ENCODE peak calls at places on chromosomes 3 and 15, in five cellular contexts. One of them, this sample, is unnamed.

GRCh38 chr3:100560426-100560825 is 49.0 kb upstream of the ADGRG7 start:
- DNase-seq in neuronal stem cell: no peak
- DNase-seq in H1: no peak
- DNase-seq in mesenchymal stem cell: no peak
- DNase-seq in trophoblast cell: no peak
- DNase-seq in this sample: peak; percentile 42

GRCh38 chr3:43855674-43856299 is 165.0 kb downstream of the ABHD5 start:
- DNase-seq in neuronal stem cell: peak; percentile 36
- DNase-seq in H1: no peak
- DNase-seq in mesenchymal stem cell: peak; percentile 55
- DNase-seq in trophoblast cell: no peak
- DNase-seq in this sample: peak; percentile 56

GRCh38 chr15:52790166-52790708 is at the start of gene ONECUT1:
- DNase-seq in neuronal stem cell: peak; percentile 79
- DNase-seq in H1: no peak
- DNase-seq in mesenchymal stem cell: peak; percentile 40
- DNase-seq in trophoblast cell: peak; percentile 33
- DNase-seq in this sample: peak; percentile 2

GRCh38 chr3:11238880-11239279 is 33.3 kb upstream of the ATG7 start:
- DNase-seq in neuronal stem cell: no peak
- DNase-seq in H1: no peak
- DNase-seq in mesenchymal stem cell: peak; percentile 87
- DNase-seq in trophoblast cell: no peak
- DNase-seq in this sample: peak; percentile 95

GRCh38 chr3:36132214-36132613 is 248.1 kb upstream of the STAC start:
- DNase-seq in neuronal stem cell: no peak
- DNase-seq in H1: no peak
- DNase-seq in mesenchymal stem cell: no peak
- DNase-seq in trophoblast cell: no peak
- DNase-seq in this sample: no peak

GRCh38 chr3:173945081-173945652 is 547.6 kb downstream of the NLGN1 start:
- DNase-seq in neuronal stem cell: no peak
- DNase-seq in H1: no peak
- DNase-seq in mesenchymal stem cell: no peak
- DNase-seq in trophoblast cell: no peak
- DNase-seq in this sample: no peak

GRCh38 chr3:16508242-16508575 is 5.3 kb downstream of the RFTN1 start:
- DNase-seq in neuronal stem cell: no peak
- DNase-seq in H1: no peak
- DNase-seq in mesenchymal stem cell: no peak
- DNase-seq in trophoblast cell: no peak
- DNase-seq in this sample: no peak

GRCh38 chr3:15345051-15345607 is 12.7 kb upstream of the SH3BP5 start:
- DNase-seq in neuronal stem cell: no peak
- DNase-seq in H1: no peak
- DNase-seq in mesenchymal stem cell: no peak
- DNase-seq in trophoblast cell: no peak
- DNase-seq in this sample: no peak

GRCh38 chr3:144259267-144259666 is 287.6 kb downstream of the DIPK2A start:
- DNase-seq in neuronal stem cell: no peak
- DNase-seq in H1: no peak
- DNase-seq in mesenchymal stem cell: peak; percentile 34
- DNase-seq in trophoblast cell: no peak
- DNase-seq in this sample: no peak

GRCh38 chr3:153096611-153097200 is 65.3 kb upstream of the RAP2B start:
- DNase-seq in neuronal stem cell: no peak
- DNase-seq in H1: no peak
- DNase-seq in mesenchymal stem cell: no peak
- DNase-seq in trophoblast cell: no peak
- DNase-seq in this sample: peak; percentile 7

DNA sequence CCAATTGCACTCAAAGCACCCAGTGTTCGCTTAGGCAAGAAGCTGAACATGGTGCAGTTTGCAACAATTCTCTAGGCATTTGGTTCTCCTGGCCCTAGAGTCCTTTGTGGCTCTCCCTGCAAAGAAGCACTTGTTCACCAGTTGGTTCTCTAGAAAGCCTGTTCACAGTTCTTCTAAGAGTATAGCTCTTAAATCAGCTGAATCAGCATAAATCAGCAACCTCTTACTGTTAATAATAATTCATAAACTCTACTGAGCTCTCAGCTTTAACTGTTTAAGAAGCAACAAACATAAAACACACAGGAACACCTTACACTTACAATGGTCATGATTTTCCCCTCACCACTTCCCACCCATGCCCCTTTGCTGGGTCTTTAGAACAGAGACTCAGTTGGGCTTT is 56.8 kb upstream of the PPP2R3A start:
- DNase-seq in neuronal stem cell: no peak
- DNase-seq in H1: no peak
- DNase-seq in mesenchymal stem cell: no peak
- DNase-seq in trophoblast cell: no peak
- DNase-seq in this sample: no peak
- H4K91ac ChIP-seq in neuronal stem cell: no peak overlapping the region
- H4K91ac ChIP-seq in H1: no peak overlapping the region
- H4K91ac ChIP-seq in mesenchymal stem cell: no peak overlapping the region
- H4K91ac ChIP-seq in trophoblast cell: no peak overlapping the region
- H4K91ac ChIP-seq in this sample: no peak overlapping the region

GRCh38 chr15:74535388-74536084 is 5.5 kb upstream of the ARID3B start:
- DNase-seq in neuronal stem cell: no peak
- DNase-seq in H1: no peak
- DNase-seq in mesenchymal stem cell: peak; percentile 8
- DNase-seq in trophoblast cell: no peak
- DNase-seq in this sample: peak; percentile 73

GRCh38 chr15:74528876-74529275 is 12.1 kb upstream of the ARID3B start:
- DNase-seq in neuronal stem cell: no peak
- DNase-seq in H1: no peak
- DNase-seq in mesenchymal stem cell: no peak
- DNase-seq in trophoblast cell: no peak
- DNase-seq in this sample: no peak

GRCh38 chr15:74529911-74530310 is 11.1 kb upstream of the ARID3B start:
- DNase-seq in neuronal stem cell: no peak
- DNase-seq in H1: no peak
- DNase-seq in mesenchymal stem cell: peak; percentile 89
- DNase-seq in trophoblast cell: no peak
- DNase-seq in this sample: peak; percentile 97

GRCh38 chr15:74530771-74531143 is 10.3 kb upstream of the ARID3B start:
- DNase-seq in neuronal stem cell: no peak
- DNase-seq in H1: no peak
- DNase-seq in mesenchymal stem cell: no peak
- DNase-seq in trophoblast cell: no peak
- DNase-seq in this sample: no peak

GRCh38 chr15:74531144-74531811 is 9.7 kb upstream of the ARID3B start:
- DNase-seq in neuronal stem cell: no peak
- DNase-seq in H1: no peak
- DNase-seq in mesenchymal stem cell: peak; percentile 88
- DNase-seq in trophoblast cell: peak; percentile 88
- DNase-seq in this sample: peak; percentile 99
- H3K4me3 ChIP-seq in neuronal stem cell: no peak overlapping the region
- H3K4me3 ChIP-seq in H1: peak overlapping the region; percentile 5
- H3K4me3 ChIP-seq in mesenchymal stem cell: no peak overlapping the region
- H3K4me3 ChIP-seq in trophoblast cell: no peak overlapping the region
- H3K4me3 ChIP-seq in this sample: no peak overlapping the region

DNA sequence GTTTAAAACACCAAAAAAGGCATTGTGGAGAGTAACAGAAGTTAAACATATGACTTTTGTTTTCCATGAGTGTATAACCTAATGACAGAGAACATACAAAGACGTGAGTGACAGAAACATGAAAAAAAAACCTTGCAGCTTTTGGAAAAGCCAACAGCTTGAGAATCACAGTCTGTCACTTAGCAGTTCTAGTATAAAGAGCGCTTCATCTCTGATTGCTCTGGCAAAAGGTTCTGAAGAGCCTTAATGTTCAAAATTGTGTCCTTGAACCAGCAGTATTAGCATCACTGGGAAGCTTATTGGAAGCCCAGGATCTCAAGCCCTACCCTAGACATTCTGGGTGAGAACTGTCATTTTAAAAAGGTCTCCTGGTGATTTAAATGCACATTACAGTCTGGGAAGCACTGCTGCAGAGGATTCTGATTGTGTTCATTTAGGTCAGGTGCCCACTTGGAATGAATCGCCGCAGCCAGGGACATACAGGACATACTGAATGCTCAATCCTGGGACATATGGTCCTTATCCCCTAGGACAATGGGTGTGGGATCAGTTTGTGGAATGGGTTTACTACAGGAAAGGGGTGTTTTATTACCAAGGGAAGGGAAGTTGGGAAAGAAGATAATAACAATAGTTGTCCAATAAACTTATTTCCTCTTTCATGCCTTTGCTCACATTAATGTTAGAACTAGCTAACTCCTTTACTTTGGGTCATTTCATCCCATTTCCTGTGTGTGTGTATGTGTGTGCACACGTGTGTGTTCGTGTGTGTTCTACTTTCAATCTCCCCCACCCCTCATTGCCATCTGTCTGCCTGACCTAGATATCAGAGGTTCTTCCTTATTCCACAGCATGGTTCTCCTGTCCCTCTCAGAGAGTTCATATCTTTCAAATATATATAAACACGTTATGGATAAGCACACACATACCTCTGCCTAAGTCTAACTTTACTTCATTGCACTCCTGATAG is 55.0 kb downstream of the LRRC49 start:
- DNase-seq in neuronal stem cell: no peak
- DNase-seq in H1: no peak
- DNase-seq in mesenchymal stem cell: no peak
- DNase-seq in trophoblast cell: no peak
- DNase-seq in this sample: no peak
- H3K14ac ChIP-seq in neuronal stem cell: no peak overlapping the region
- H3K14ac ChIP-seq in H1: no peak overlapping the region
- H3K14ac ChIP-seq in mesenchymal stem cell: no peak overlapping the region
- H3K14ac ChIP-seq in trophoblast cell: no peak overlapping the region
- H3K14ac ChIP-seq in this sample: no peak overlapping the region

GRCh38 chr3:138845771-138846173 is 11.0 kb upstream of the PIK3CB start:
- DNase-seq in neuronal stem cell: no peak
- DNase-seq in H1: no peak
- DNase-seq in mesenchymal stem cell: no peak
- DNase-seq in trophoblast cell: no peak
- DNase-seq in this sample: no peak
- H4K91ac ChIP-seq in neuronal stem cell: no peak overlapping the region
- H4K91ac ChIP-seq in H1: no peak overlapping the region
- H4K91ac ChIP-seq in mesenchymal stem cell: no peak overlapping the region
- H4K91ac ChIP-seq in trophoblast cell: no peak overlapping the region
- H4K91ac ChIP-seq in this sample: no peak overlapping the region

DNA sequence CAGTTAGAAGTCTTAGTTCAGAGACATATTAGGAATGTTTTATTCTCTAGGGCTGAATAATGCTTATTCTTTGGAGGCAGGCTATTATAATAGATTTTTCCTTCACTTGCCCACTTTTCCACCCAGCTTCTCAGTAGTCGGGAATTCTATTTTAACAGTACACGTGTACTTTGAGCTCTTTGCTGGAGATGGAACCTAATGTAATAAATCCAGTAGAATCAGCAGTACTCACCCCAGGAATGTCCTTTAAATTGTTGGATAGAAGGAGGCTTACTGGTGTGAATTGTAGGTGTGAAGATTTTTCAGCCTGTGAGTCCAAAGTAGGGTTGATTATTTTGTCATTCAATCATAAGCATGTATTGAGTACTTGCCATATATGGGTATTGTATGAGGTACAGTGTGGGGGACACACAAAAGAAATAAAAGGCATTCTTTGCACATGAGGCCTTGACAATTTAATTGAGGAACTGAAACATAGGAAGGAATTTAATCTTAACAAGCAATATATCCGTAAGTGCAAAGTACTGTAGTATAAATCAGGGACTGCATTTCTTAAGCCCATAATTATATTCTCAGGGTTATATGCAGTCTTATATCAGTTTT is 29.5 kb upstream of the MGA start:
- DNase-seq in neuronal stem cell: no peak
- DNase-seq in H1: no peak
- DNase-seq in mesenchymal stem cell: no peak
- DNase-seq in trophoblast cell: no peak
- DNase-seq in this sample: no peak
- H3K4me3 ChIP-seq in neuronal stem cell: no peak overlapping the region
- H3K4me3 ChIP-seq in H1: no peak overlapping the region
- H3K4me3 ChIP-seq in mesenchymal stem cell: no peak overlapping the region
- H3K4me3 ChIP-seq in trophoblast cell: no peak overlapping the region
- H3K4me3 ChIP-seq in this sample: no peak overlapping the region

GRCh38 chr3:55521086-55522060 is 34.3 kb upstream of the WNT5A start:
- DNase-seq in neuronal stem cell: no peak
- DNase-seq in H1: no peak
- DNase-seq in mesenchymal stem cell: peak; percentile 88
- DNase-seq in trophoblast cell: no peak
- DNase-seq in this sample: no peak
- H3K14ac ChIP-seq in neuronal stem cell: no peak overlapping the region
- H3K14ac ChIP-seq in H1: no peak overlapping the region
- H3K14ac ChIP-seq in mesenchymal stem cell: no peak overlapping the region
- H3K14ac ChIP-seq in trophoblast cell: no peak overlapping the region
- H3K14ac ChIP-seq in this sample: no peak overlapping the region

DNA sequence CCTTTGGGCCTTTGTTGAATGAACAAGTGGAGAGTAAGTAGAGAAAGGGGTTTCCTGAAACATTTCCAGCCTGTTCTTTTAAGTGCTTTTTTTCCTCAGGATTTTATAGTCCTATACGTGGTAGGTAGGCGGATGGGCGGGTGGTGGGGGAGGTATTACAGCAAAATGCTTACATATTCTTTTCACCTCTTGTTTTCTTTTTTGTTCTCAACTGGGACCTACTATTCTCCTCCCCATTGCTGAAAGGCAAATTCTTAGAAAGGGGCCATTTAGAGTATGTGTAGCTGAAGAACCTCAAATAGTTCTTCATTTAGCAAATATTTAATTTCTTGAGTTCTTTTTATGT is 135.8 kb downstream of the FNDC3B start:
- DNase-seq in neuronal stem cell: no peak
- DNase-seq in H1: no peak
- DNase-seq in mesenchymal stem cell: no peak
- DNase-seq in trophoblast cell: no peak
- DNase-seq in this sample: no peak
- H4K91ac ChIP-seq in neuronal stem cell: no peak overlapping the region
- H4K91ac ChIP-seq in H1: no peak overlapping the region
- H4K91ac ChIP-seq in mesenchymal stem cell: no peak overlapping the region
- H4K91ac ChIP-seq in trophoblast cell: no peak overlapping the region
- H4K91ac ChIP-seq in this sample: peak overlapping the region; percentile 27

GRCh38 chr3:129593595-129594339 is 12.7 kb downstream of the PLXND1 start:
- DNase-seq in neuronal stem cell: no peak
- DNase-seq in H1: no peak
- DNase-seq in mesenchymal stem cell: peak; percentile 79
- DNase-seq in trophoblast cell: no peak
- DNase-seq in this sample: no peak

GRCh38 chr3:129594907-129595390 is 11.5 kb downstream of the PLXND1 start:
- DNase-seq in neuronal stem cell: no peak
- DNase-seq in H1: no peak
- DNase-seq in mesenchymal stem cell: no peak
- DNase-seq in trophoblast cell: no peak
- DNase-seq in this sample: no peak

GRCh38 chr3:129591932-129592331 is 14.5 kb downstream of the PLXND1 start:
- DNase-seq in neuronal stem cell: no peak
- DNase-seq in H1: no peak
- DNase-seq in mesenchymal stem cell: no peak
- DNase-seq in trophoblast cell: no peak
- DNase-seq in this sample: no peak

GRCh38 chr3:129592362-129593150 is 13.9 kb downstream of the PLXND1 start:
- DNase-seq in neuronal stem cell: no peak
- DNase-seq in H1: no peak
- DNase-seq in mesenchymal stem cell: peak; percentile 77
- DNase-seq in trophoblast cell: no peak
- DNase-seq in this sample: no peak

GRCh38 chr3:129593230-129593594 is 13.3 kb downstream of the PLXND1 start:
- DNase-seq in neuronal stem cell: no peak
- DNase-seq in H1: no peak
- DNase-seq in mesenchymal stem cell: no peak
- DNase-seq in trophoblast cell: no peak
- DNase-seq in this sample: no peak
- H3K4me3 ChIP-seq in neuronal stem cell: no peak overlapping the region
- H3K4me3 ChIP-seq in H1: no peak overlapping the region
- H3K4me3 ChIP-seq in mesenchymal stem cell: no peak overlapping the region
- H3K4me3 ChIP-seq in trophoblast cell: no peak overlapping the region
- H3K4me3 ChIP-seq in this sample: no peak overlapping the region

This sample was measured in IMR-90.